ENCODE peak calls at places on chromosomes 11 and 22, in five cellular contexts. P is GM12878, W is A549, Y is K562, B is HepG2. U is an unnamed sample.

GRCh38 chr11:43969543-43969942 is 27.1 kb downstream of the C11orf96 start:
- DNase-seq in P (no peak), B (no peak), W (no peak), Y (no peak), U (peak)

GRCh38 chr11:122633219-122633829 is 22.2 kb upstream of the UBASH3B start:
- DNase-seq in W (peak), P (no peak), B (peak), Y (no peak), U (peak)

GRCh38 chr11:81644239-81644840 is 1089.3 kb downstream of the FAM181B start:
- DNase-seq in Y (peak), P (no peak), B (peak), W (peak), U (peak)

GRCh38 chr11:74634537-74634936 is 42.2 kb downstream of the POLD3 start:
- DNase-seq in W (peak), Y (peak), B (peak), P (no peak), U (no peak)

GRCh38 chr11:112025682-112026081 is 474 bp downstream of the DLAT start:
- DNase-seq in Y (no peak), B (peak), P (no peak), W (peak), U (no peak)

GRCh38 chr22:40007826-40008710 is 13.3 kb downstream of the FAM83F start:
- DNase-seq in Y (peak), W (no peak), B (no peak), P (no peak), U (no peak)

GRCh38 chr11:2716376-2717095 is 16.7 kb upstream of the KCNQ1OT1 start:
- DNase-seq in P (no peak), W (no peak), Y (no peak), B (no peak), U (no peak)

GRCh38 chr11:16028406-16028805 is 327.9 kb downstream of the SOX6 start:
- DNase-seq in W (no peak), Y (no peak), P (no peak), B (no peak), U (no peak)

GRCh38 chr11:29751618-29752017 is 265.2 kb downstream of the KCNA4 start:
- DNase-seq in W (no peak), P (no peak), B (no peak), Y (no peak), U (no peak)

GRCh38 chr22:24429411-24430365 is 2.3 kb downstream of the ADORA2A start:
- DNase-seq in W (no peak), Y (peak), B (no peak), P (no peak), U (peak)

GRCh38 chr11:61549662-61550568 is 31.0 kb downstream of the SYT7 start:
- DNase-seq in W (no peak), Y (no peak), P (no peak), B (no peak), U (no peak)

GRCh38 chr11:120890921-120891320 is 133.0 kb upstream of the TBCEL start:
- DNase-seq in B (no peak), W (no peak), P (no peak), Y (no peak), U (no peak)

GRCh38 chr11:14339356-14339755 is 19.6 kb downstream of the RRAS2 start:
- DNase-seq in P (no peak), W (no peak), Y (no peak), B (no peak), U (no peak)

GRCh38 chr11:14336507-14337503 is 22.2 kb downstream of the RRAS2 start:
- DNase-seq in Y (peak), B (peak), W (peak), P (no peak), U (no peak)

GRCh38 chr11:14334193-14334592 is 24.8 kb downstream of the RRAS2 start:
- DNase-seq in W (no peak), B (no peak), Y (no peak), P (no peak), U (no peak)

GRCh38 chr11:14334893-14335292 is 24.1 kb downstream of the RRAS2 start:
- DNase-seq in W (no peak), B (no peak), P (no peak), Y (no peak), U (no peak)

GRCh38 chr11:14335712-14336111 is 23.3 kb downstream of the RRAS2 start:
- DNase-seq in W (no peak), P (no peak), B (no peak), Y (no peak), U (no peak)
- H3K4me3 ChIP-seq in W (no peak), P (peak), B (no peak), Y (no peak), U (no peak)

GRCh38 chr11:108220721-108221346 is 1.6 kb downstream of the NPAT start:
- DNase-seq in P (no peak), B (no peak), W (no peak), Y (no peak), U (no peak)

GRCh38 chr11:108216988-108217387 is 5.5 kb downstream of the NPAT start:
- DNase-seq in W (no peak), Y (no peak), P (no peak), B (no peak), U (no peak)

GRCh38 chr11:108221401-108221800 is 1.0 kb downstream of the NPAT start:
- DNase-seq in B (no peak), W (no peak), P (no peak), Y (no peak), U (no peak)

GRCh38 chr11:108218455-108218854 is 4.0 kb downstream of the NPAT start:
- DNase-seq in Y (no peak), P (no peak), B (no peak), W (no peak), U (no peak)

GRCh38 chr11:108218912-108219783 is 3.3 kb downstream of the NPAT start:
- DNase-seq in B (no peak), P (no peak), W (no peak), Y (no peak), U (no peak)
- TF ChIP-seq RFX5 in B (no peak), P (no peak), W (no peak), Y (no peak), U (no peak)

DNA sequence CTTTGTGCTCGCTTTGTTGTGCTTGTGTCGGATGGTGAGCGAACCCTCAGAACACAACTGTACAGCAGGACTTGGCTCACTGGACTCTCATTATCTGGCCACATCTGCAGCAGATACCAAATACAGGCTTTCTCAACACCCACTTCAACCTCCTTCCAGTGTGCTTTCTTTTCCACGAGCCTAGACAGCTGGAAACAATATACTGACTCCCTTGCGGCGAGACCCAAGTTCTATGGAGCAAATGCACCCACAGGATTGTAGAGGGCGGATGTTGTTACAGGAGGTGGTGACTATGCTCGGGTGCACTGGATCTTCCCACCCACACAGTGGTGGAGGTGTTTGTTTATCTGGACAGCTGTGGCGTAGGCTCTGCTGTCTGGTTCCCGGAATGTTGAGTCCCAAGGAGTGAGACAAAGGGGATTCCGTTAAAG is 204.3 kb downstream of the TENM4 start:
- DNase-seq in W (no peak), B (no peak), Y (no peak), P (no peak), U (no peak)
- TF ChIP-seq REST in W (no peak), B (no peak), Y (no peak), P (no peak), U (no peak)

GRCh38 chr11:210122-210802 is 2.8 kb downstream of the RIC8A start:
- DNase-seq in W (peak), P (no peak), Y (no peak), B (no peak), U (no peak)
- H3K4me3 ChIP-seq in W (peak), P (peak), Y (peak), B (peak), U (peak)

GRCh38 chr22:41908409-41909289 is 6.2 kb downstream of the SHISA8 start:
- DNase-seq in P (no peak), Y (no peak), W (no peak), B (no peak), U (peak)
- TF ChIP-seq RFX5 in P (no peak), Y (no peak), W (no peak), B (no peak), U (no peak)

GRCh38 chr11:1460396-1460795 is 26.2 kb downstream of the MOB2 start:
- DNase-seq in B (no peak), W (no peak), P (no peak), Y (no peak), U (no peak)
- TF ChIP-seq REST in B (no peak), W (no peak), P (no peak), Y (no peak), U (no peak)

U was measured in SK-N-SH.